ENCODE peak calls at places on chromosomes 3 and 15, in nine cellular contexts. One of them, this sample, is unnamed.

GRCh38 chr3:160154033-160154432 is 71.2 kb upstream of the C3orf80 start:
- DNase-seq in IMR-90: peak
- DNase-seq in WTC11: no peak
- DNase-seq in astrocyte of the spinal cord: peak
- DNase-seq in H1: no peak
- DNase-seq in epithelial cell of esophagus: peak
- DNase-seq in left ventricle myocardium inferior: no peak
- DNase-seq in cardiac muscle cell: no peak
- DNase-seq in fibroblast of lung: peak
- DNase-seq in this sample: no peak

GRCh38 chr3:138219255-138219654 is 32.2 kb downstream of the ARMC8 start:
- DNase-seq in IMR-90: no peak
- DNase-seq in WTC11: no peak
- DNase-seq in astrocyte of the spinal cord: no peak
- DNase-seq in H1: no peak
- DNase-seq in epithelial cell of esophagus: peak
- DNase-seq in left ventricle myocardium inferior: no peak
- DNase-seq in cardiac muscle cell: no peak
- DNase-seq in fibroblast of lung: no peak
- DNase-seq in this sample: no peak

GRCh38 chr3:185153170-185153733 is 392 bp upstream of the C3orf70 start:
- DNase-seq in IMR-90: no peak
- DNase-seq in WTC11: peak
- DNase-seq in astrocyte of the spinal cord: peak
- DNase-seq in H1: no peak
- DNase-seq in epithelial cell of esophagus: no peak
- DNase-seq in left ventricle myocardium inferior: no peak
- DNase-seq in cardiac muscle cell: no peak
- DNase-seq in fibroblast of lung: no peak
- DNase-seq in this sample: no peak

GRCh38 chr15:100001405-100001804 is 268.2 kb upstream of the LYSMD4 start:
- DNase-seq in IMR-90: no peak
- DNase-seq in WTC11: no peak
- DNase-seq in astrocyte of the spinal cord: no peak
- DNase-seq in H1: no peak
- DNase-seq in epithelial cell of esophagus: no peak
- DNase-seq in left ventricle myocardium inferior: no peak
- DNase-seq in cardiac muscle cell: no peak
- DNase-seq in fibroblast of lung: peak
- DNase-seq in this sample: no peak

GRCh38 chr15:39270976-39271375 is 309.9 kb upstream of the THBS1 start:
- DNase-seq in IMR-90: peak
- DNase-seq in WTC11: no peak
- DNase-seq in astrocyte of the spinal cord: peak
- DNase-seq in H1: no peak
- DNase-seq in epithelial cell of esophagus: peak
- DNase-seq in left ventricle myocardium inferior: no peak
- DNase-seq in cardiac muscle cell: no peak
- DNase-seq in fibroblast of lung: peak
- DNase-seq in this sample: no peak

GRCh38 chr15:74453925-74454763 is 6.8 kb downstream of the UBL7 start:
- DNase-seq in IMR-90: peak
- DNase-seq in WTC11: no peak
- DNase-seq in astrocyte of the spinal cord: peak
- DNase-seq in H1: no peak
- DNase-seq in epithelial cell of esophagus: no peak
- DNase-seq in left ventricle myocardium inferior: no peak
- DNase-seq in cardiac muscle cell: no peak
- DNase-seq in fibroblast of lung: peak
- DNase-seq in this sample: no peak

GRCh38 chr15:68536331-68537095 is 42.3 kb upstream of the CORO2B start:
- DNase-seq in IMR-90: peak
- DNase-seq in WTC11: no peak
- DNase-seq in astrocyte of the spinal cord: peak
- DNase-seq in H1: no peak
- DNase-seq in epithelial cell of esophagus: peak
- DNase-seq in left ventricle myocardium inferior: no peak
- DNase-seq in cardiac muscle cell: no peak
- DNase-seq in fibroblast of lung: peak
- DNase-seq in this sample: no peak

GRCh38 chr3:194003128-194004057 is 132.6 kb upstream of the HES1 start:
- DNase-seq in IMR-90: peak
- DNase-seq in WTC11: peak
- DNase-seq in astrocyte of the spinal cord: peak
- DNase-seq in H1: peak
- DNase-seq in epithelial cell of esophagus: peak
- DNase-seq in left ventricle myocardium inferior: peak
- DNase-seq in cardiac muscle cell: peak
- DNase-seq in fibroblast of lung: peak
- DNase-seq in this sample: peak

GRCh38 chr3:59653405-59654119 is 603.7 kb upstream of the CFAP20DC start:
- DNase-seq in IMR-90: no peak
- DNase-seq in WTC11: no peak
- DNase-seq in astrocyte of the spinal cord: no peak
- DNase-seq in H1: no peak
- DNase-seq in epithelial cell of esophagus: peak
- DNase-seq in left ventricle myocardium inferior: no peak
- DNase-seq in cardiac muscle cell: no peak
- DNase-seq in fibroblast of lung: no peak
- DNase-seq in this sample: no peak

GRCh38 chr15:82944840-82945239 is 7.7 kb downstream of the HOMER2 start:
- DNase-seq in IMR-90: no peak
- DNase-seq in WTC11: no peak
- DNase-seq in astrocyte of the spinal cord: peak
- DNase-seq in H1: no peak
- DNase-seq in epithelial cell of esophagus: peak
- DNase-seq in left ventricle myocardium inferior: no peak
- DNase-seq in cardiac muscle cell: no peak
- DNase-seq in fibroblast of lung: peak
- DNase-seq in this sample: peak

GRCh38 chr3:90092994-90093393 is 985.6 kb downstream of the EPHA3 start:
- DNase-seq in IMR-90: peak
- DNase-seq in WTC11: no peak
- DNase-seq in astrocyte of the spinal cord: peak
- DNase-seq in H1: no peak
- DNase-seq in epithelial cell of esophagus: peak
- DNase-seq in left ventricle myocardium inferior: no peak
- DNase-seq in cardiac muscle cell: peak
- DNase-seq in fibroblast of lung: peak
- DNase-seq in this sample: no peak

GRCh38 chr15:27358751-27359434 is 387.9 kb downstream of the GABRG3 start:
- DNase-seq in IMR-90: no peak
- DNase-seq in WTC11: peak
- DNase-seq in astrocyte of the spinal cord: peak
- DNase-seq in H1: peak
- DNase-seq in epithelial cell of esophagus: no peak
- DNase-seq in left ventricle myocardium inferior: no peak
- DNase-seq in cardiac muscle cell: peak
- DNase-seq in fibroblast of lung: peak
- DNase-seq in this sample: no peak
- TF ChIP-seq CTCF in IMR-90: peak
- TF ChIP-seq CTCF in WTC11: peak
- TF ChIP-seq CTCF in astrocyte of the spinal cord: peak
- TF ChIP-seq CTCF in H1: peak
- TF ChIP-seq CTCF in epithelial cell of esophagus: peak
- TF ChIP-seq CTCF in left ventricle myocardium inferior: peak
- TF ChIP-seq CTCF in cardiac muscle cell: peak
- TF ChIP-seq CTCF in fibroblast of lung: peak
- TF ChIP-seq CTCF in this sample: peak

GRCh38 chr3:163916596-163917560 is 1161.4 kb downstream of the SI start:
- DNase-seq in IMR-90: no peak
- DNase-seq in WTC11: no peak
- DNase-seq in astrocyte of the spinal cord: no peak
- DNase-seq in H1: no peak
- DNase-seq in epithelial cell of esophagus: peak
- DNase-seq in left ventricle myocardium inferior: no peak
- DNase-seq in cardiac muscle cell: no peak
- DNase-seq in fibroblast of lung: no peak
- DNase-seq in this sample: no peak
- TF ChIP-seq CTCF in IMR-90: no peak
- TF ChIP-seq CTCF in WTC11: no peak
- TF ChIP-seq CTCF in astrocyte of the spinal cord: no peak
- TF ChIP-seq CTCF in H1: peak
- TF ChIP-seq CTCF in epithelial cell of esophagus: peak
- TF ChIP-seq CTCF in left ventricle myocardium inferior: no peak
- TF ChIP-seq CTCF in cardiac muscle cell: no peak
- TF ChIP-seq CTCF in fibroblast of lung: no peak
- TF ChIP-seq CTCF in this sample: peak

GRCh38 chr3:189646902-189647542 is 15.8 kb downstream of the TP63 start:
- DNase-seq in IMR-90: no peak
- DNase-seq in WTC11: no peak
- DNase-seq in astrocyte of the spinal cord: no peak
- DNase-seq in H1: no peak
- DNase-seq in epithelial cell of esophagus: no peak
- DNase-seq in left ventricle myocardium inferior: no peak
- DNase-seq in cardiac muscle cell: no peak
- DNase-seq in fibroblast of lung: no peak
- DNase-seq in this sample: no peak

GRCh38 chr3:189655617-189656016 is 24.4 kb downstream of the TP63 start:
- DNase-seq in IMR-90: no peak
- DNase-seq in WTC11: no peak
- DNase-seq in astrocyte of the spinal cord: no peak
- DNase-seq in H1: no peak
- DNase-seq in epithelial cell of esophagus: no peak
- DNase-seq in left ventricle myocardium inferior: no peak
- DNase-seq in cardiac muscle cell: no peak
- DNase-seq in fibroblast of lung: no peak
- DNase-seq in this sample: no peak

DNA sequence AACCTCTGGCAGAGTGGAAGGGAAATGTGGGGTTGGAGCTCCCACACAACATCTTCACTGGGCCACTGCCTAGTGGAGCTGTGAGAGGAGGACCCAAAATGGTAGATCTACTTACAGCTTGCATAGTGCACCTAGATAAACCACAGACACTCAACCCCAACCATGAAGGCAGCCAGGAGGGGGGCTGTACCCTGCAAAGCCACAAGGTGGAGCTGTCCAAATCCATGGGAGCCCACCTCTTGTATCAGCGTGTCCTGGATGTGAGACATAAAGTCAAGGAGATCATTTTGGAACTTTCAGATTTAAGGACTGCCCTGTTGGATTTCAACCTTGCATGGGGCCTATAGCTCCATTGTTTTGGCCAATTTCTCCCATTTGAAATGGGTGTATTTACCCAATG is 20.9 kb downstream of the TP63 start:
- DNase-seq in IMR-90: peak
- DNase-seq in WTC11: peak
- DNase-seq in astrocyte of the spinal cord: no peak
- DNase-seq in H1: no peak
- DNase-seq in epithelial cell of esophagus: peak
- DNase-seq in left ventricle myocardium inferior: no peak
- DNase-seq in cardiac muscle cell: peak
- DNase-seq in fibroblast of lung: no peak
- DNase-seq in this sample: no peak
- TF ChIP-seq CTCF in IMR-90: peak
- TF ChIP-seq CTCF in WTC11: peak
- TF ChIP-seq CTCF in astrocyte of the spinal cord: peak
- TF ChIP-seq CTCF in H1: peak
- TF ChIP-seq CTCF in epithelial cell of esophagus: peak
- TF ChIP-seq CTCF in left ventricle myocardium inferior: peak
- TF ChIP-seq CTCF in cardiac muscle cell: peak
- TF ChIP-seq CTCF in fibroblast of lung: peak
- TF ChIP-seq CTCF in this sample: peak

GRCh38 chr15:72947709-72948108 is 104.6 kb upstream of the NEO1 start:
- DNase-seq in IMR-90: no peak
- DNase-seq in WTC11: no peak
- DNase-seq in astrocyte of the spinal cord: no peak
- DNase-seq in H1: no peak
- DNase-seq in epithelial cell of esophagus: no peak
- DNase-seq in left ventricle myocardium inferior: no peak
- DNase-seq in cardiac muscle cell: no peak
- DNase-seq in fibroblast of lung: no peak
- DNase-seq in this sample: no peak
- TF ChIP-seq CTCF in IMR-90: no peak
- TF ChIP-seq CTCF in WTC11: no peak
- TF ChIP-seq CTCF in astrocyte of the spinal cord: no peak
- TF ChIP-seq CTCF in H1: no peak
- TF ChIP-seq CTCF in epithelial cell of esophagus: no peak
- TF ChIP-seq CTCF in left ventricle myocardium inferior: no peak
- TF ChIP-seq CTCF in cardiac muscle cell: no peak
- TF ChIP-seq CTCF in fibroblast of lung: no peak
- TF ChIP-seq CTCF in this sample: no peak

DNA sequence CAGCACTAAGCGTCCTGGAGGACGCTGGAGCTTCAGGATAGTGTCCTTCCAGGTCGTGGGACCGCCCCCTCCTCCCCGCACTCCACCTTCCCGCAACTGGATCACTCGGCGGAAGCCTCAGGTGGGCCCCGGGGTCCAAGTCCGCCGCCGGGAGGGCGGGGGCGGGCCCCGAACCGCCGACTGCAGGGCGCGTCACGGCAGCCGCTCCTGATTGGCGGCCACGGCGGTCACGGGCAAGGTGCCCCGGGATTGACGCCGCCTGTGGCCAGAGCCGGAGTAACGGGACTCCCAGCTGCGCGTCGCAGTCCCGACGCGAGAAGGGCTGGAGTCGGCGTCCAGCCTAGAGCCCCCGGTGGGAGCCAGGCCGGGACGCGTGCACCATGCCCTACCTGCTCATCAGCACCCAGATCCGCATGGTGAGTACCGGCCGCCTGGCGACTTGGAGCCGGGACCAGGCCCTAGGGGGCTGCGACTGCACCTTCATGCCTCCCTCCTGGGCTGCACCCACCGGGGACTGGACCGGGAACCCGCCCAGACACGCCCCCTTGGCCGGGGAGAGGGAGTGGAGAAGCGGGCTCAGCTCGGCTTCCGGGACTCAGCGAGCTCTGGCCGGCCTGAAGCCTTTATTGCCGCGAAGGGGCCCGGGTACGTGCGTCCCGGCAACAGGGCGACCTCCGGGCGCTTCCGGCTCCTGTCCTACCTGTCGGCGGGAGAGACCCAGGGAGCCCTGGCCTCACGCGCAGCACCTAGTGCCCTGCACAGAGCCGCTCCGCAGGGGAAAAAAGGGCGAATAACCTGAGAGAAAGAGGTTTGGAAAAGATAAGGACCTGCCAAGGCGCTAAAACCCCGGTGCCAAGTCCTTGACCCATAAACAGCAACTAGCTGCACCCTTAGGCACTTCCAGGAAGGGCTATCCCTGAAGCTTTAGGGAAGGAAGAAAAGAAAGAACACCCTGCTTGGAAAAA is at the start of gene GCHFR:
- DNase-seq in IMR-90: peak
- DNase-seq in WTC11: peak
- DNase-seq in astrocyte of the spinal cord: peak
- DNase-seq in H1: no peak
- DNase-seq in epithelial cell of esophagus: peak
- DNase-seq in left ventricle myocardium inferior: peak
- DNase-seq in cardiac muscle cell: peak
- DNase-seq in fibroblast of lung: peak
- DNase-seq in this sample: no peak
- TF ChIP-seq CTCF in IMR-90: peak
- TF ChIP-seq CTCF in WTC11: no peak
- TF ChIP-seq CTCF in astrocyte of the spinal cord: peak
- TF ChIP-seq CTCF in H1: peak
- TF ChIP-seq CTCF in epithelial cell of esophagus: peak
- TF ChIP-seq CTCF in left ventricle myocardium inferior: peak
- TF ChIP-seq CTCF in cardiac muscle cell: peak
- TF ChIP-seq CTCF in fibroblast of lung: peak
- TF ChIP-seq CTCF in this sample: peak